ENCODE peak calls at places on chromosomes 4 and X, in four cellular contexts. K is K562, B is A549, R is HepG2. G is an unnamed sample.

GRCh38 chrX:44422631-44423030 is 79.2 kb upstream of the EFHC2 start:
- DNase-seq in R (no peak), K (no peak), B (no peak), G (no peak)

GRCh38 chr4:101864660-101865059 is 74.1 kb downstream of the BANK1 start:
- DNase-seq in B (no peak), K (no peak), R (no peak), G (no peak)

GRCh38 chr4:176229645-176230044 is 34.3 kb upstream of the SPATA4 start:
- DNase-seq in R (no peak), B (no peak), K (no peak), G (no peak)

GRCh38 chr4:100286601-100287000 is 96.3 kb upstream of the DDIT4L start:
- DNase-seq in B (no peak), K (no peak), R (no peak), G (no peak)

GRCh38 chr4:680931-681645 is 6.7 kb downstream of the MYL5 start:
- DNase-seq in R (no peak), K (peak), B (no peak), G (no peak)

GRCh38 chr4:33160126-33160525 is 2440.0 kb downstream of the PCDH7 start:
- DNase-seq in R (no peak), B (no peak), K (no peak), G (no peak)

GRCh38 chrX:72348247-72348979 is 42.7 kb upstream of the CITED1 start:
- DNase-seq in R (no peak), K (no peak), B (no peak), G (no peak)

GRCh38 chrX:113929004-113929403 is 654.9 kb upstream of the HTR2C start:
- DNase-seq in K (peak), R (peak), B (peak), G (no peak)

GRCh38 chrX:49710744-49711319 is 15.0 kb upstream of the PAGE1 start:
- DNase-seq in B (no peak), K (no peak), R (peak), G (no peak)

GRCh38 chr4:19074061-19074460 is 1052.5 kb upstream of the LCORL start:
- DNase-seq in R (no peak), K (no peak), B (no peak), G (no peak)

GRCh38 chrX:96841325-96841724 is 42.4 kb upstream of the RPA4 start:
- DNase-seq in B (no peak), R (no peak), K (no peak), G (no peak)

DNA sequence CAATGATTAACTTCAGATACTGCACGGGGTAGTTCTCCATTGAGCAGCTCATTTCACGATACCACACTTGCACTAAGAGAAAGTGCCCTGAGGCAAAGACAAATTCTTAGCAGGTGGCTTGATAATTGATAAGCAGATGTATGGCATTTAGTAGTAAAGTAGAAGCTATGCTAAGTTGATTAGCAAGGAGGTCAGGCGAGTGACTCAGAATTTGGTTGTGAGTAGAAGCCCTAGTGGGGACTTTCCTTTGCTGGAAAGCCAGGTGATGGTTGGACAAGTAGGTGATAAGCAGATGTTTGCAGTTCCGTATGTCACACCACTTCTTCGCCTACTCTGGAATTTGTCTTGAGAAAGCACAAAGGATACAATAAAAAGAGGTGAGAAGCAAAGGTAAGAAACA is 58.7 kb downstream of the TLL1 start:
- DNase-seq in K (no peak), R (no peak), B (no peak), G (no peak)
- TF ChIP-seq POLR2AphosphoS2 in K (no peak), R (no peak), B (no peak), G (no peak)

DNA sequence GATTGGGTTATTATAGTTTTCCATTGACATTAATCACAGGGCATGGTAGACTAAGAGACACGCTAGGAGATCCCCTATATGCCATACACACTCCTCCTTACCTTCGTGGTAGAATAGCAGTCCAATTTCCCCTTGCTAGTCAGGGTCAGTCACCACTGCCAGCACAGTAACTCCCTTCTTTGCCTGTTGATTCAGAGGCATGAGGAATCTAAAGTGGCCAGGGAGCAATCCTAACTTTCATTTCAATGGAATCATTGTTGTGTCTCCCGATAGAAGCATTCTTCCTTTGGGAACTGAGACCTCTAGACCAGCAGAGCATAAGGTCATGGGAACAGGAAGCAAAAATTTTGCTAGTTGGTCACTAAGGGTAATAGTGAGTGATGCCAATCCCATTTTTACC is 51.1 kb downstream of the COL25A1 start:
- DNase-seq in R (peak), K (no peak), B (no peak), G (no peak)
- TF ChIP-seq POLR2AphosphoS2 in R (no peak), K (no peak), B (no peak), G (no peak)

DNA sequence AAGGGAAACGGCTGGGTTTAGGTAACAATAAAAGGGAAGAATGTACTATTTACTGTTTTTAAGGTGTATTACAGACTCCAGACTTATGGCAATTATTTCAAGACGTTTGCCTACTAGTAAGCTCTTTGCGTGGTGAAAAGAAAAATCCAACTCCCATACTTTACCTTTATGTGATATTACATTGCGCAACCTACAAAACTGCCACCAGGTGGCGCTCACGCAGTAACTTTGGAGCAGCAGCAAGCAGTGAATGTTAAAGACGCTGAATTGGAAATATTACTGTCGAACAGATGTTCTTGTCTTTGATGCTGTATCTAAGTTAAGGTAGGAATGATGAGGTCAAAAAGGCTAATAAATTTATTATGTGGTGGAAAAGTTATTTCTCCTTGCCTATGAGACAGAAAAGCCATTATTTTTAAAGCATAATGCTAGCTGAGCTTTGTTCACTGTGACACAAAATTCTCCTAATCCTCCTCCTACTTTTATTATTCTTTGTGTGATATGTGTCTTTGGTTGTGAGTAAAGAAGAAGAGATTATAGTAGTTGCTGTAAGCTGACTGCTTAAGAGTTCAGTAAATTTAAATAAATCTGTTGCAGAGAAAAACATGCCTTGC is 1099.9 kb upstream of the TENM3 start:
- DNase-seq in R (peak), K (peak), B (peak), G (peak)
- TF ChIP-seq POLR2AphosphoS2 in R (no peak), K (no peak), B (no peak), G (no peak)

GRCh38 chr4:10095296-10095991 is 21.2 kb downstream of the WDR1 start:
- DNase-seq in K (no peak), B (no peak), R (no peak), G (no peak)

GRCh38 chr4:10096976-10097330 is 19.6 kb downstream of the WDR1 start:
- DNase-seq in R (no peak), B (no peak), K (no peak), G (no peak)

GRCh38 chr4:10097906-10098769 is 18.5 kb downstream of the WDR1 start:
- DNase-seq in B (no peak), K (no peak), R (no peak), G (no peak)

GRCh38 chr4:10094841-10095240 is 21.8 kb downstream of the WDR1 start:
- DNase-seq in K (no peak), R (no peak), B (no peak), G (no peak)

DNA sequence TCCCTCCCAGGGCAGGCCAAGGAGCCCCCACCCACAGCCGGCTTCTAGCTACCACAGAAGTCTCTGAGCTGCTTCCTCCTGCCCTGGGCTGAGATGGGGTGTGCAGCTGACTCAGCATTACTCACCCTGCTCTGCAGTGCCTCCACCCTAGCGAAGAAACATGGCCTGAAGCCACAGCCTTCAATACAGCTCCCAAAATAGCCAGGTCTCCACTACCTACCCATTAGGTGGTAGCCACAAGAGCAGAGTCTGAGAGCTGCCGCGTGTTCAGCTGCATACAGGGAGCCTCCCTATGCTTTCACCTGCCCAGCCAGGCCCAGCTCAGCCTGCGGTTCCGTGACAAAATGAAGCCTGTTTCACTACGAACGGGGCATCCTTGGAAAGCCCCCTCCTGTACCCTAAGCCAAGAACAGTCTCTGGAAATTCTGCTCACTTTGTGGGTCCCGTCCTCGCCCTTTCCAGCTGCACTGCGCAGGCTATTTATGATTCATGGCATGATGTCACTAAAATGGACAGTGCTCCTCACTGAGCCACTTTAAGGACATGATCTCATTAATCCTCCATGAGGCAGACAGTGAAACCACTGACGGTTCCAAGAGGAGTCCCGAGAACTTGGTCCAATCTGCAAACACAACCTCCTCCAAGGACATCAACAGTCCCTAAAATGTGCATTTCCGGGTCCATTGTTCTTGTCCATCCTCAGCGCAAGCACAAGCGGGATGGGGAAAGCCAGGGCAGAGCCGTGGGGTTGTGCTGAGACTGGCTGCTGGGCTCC is 20.2 kb downstream of the WDR1 start:
- DNase-seq in B (peak), K (peak), R (no peak), G (peak)
- TF ChIP-seq POLR2AphosphoS2 in B (no peak), K (no peak), R (no peak), G (no peak)